ENCODE peak calls at places on chromosome 11, in ten cellular contexts. One of them, this sample, is unnamed.
A peak's percentile ranks its signal among the peaks of the same experiment; 100 is the strongest.

GRCh38 chr11:106683435-106683834 is 334.8 kb downstream of the GUCY1A2 start:
- DNase-seq in HepG2: no peak
- DNase-seq in WTC11: no peak
- DNase-seq in H1: no peak
- DNase-seq in A549: no peak
- DNase-seq in HCT116: no peak
- DNase-seq in NB4: no peak
- DNase-seq in SK-N-SH: no peak
- DNase-seq in K562: no peak
- DNase-seq in GM12878: no peak
- DNase-seq in this sample: no peak

GRCh38 chr11:35662061-35662648 is 420 bp upstream of the TRIM44 start:
- DNase-seq in HepG2: peak; percentile 92
- DNase-seq in WTC11: no peak
- DNase-seq in H1: no peak
- DNase-seq in A549: no peak
- DNase-seq in HCT116: no peak
- DNase-seq in NB4: no peak
- DNase-seq in SK-N-SH: peak; percentile 15
- DNase-seq in K562: no peak
- DNase-seq in GM12878: peak; percentile 27
- DNase-seq in this sample: no peak

GRCh38 chr11:40179541-40179940 is 1279.9 kb downstream of the LRRC4C start:
- DNase-seq in HepG2: no peak
- DNase-seq in WTC11: no peak
- DNase-seq in H1: no peak
- DNase-seq in A549: no peak
- DNase-seq in HCT116: no peak
- DNase-seq in NB4: no peak
- DNase-seq in SK-N-SH: no peak
- DNase-seq in K562: no peak
- DNase-seq in GM12878: no peak
- DNase-seq in this sample: no peak

GRCh38 chr11:75733346-75734107 is 15.9 kb downstream of the MOGAT2 start:
- DNase-seq in HepG2: no peak
- DNase-seq in WTC11: no peak
- DNase-seq in H1: no peak
- DNase-seq in A549: no peak
- DNase-seq in HCT116: no peak
- DNase-seq in NB4: no peak
- DNase-seq in SK-N-SH: peak; percentile 52
- DNase-seq in K562: no peak
- DNase-seq in GM12878: no peak
- DNase-seq in this sample: no peak

GRCh38 chr11:119791701-119792151 is 62.7 kb upstream of the NECTIN1 start:
- DNase-seq in HepG2: no peak
- DNase-seq in WTC11: no peak
- DNase-seq in H1: no peak
- DNase-seq in A549: peak; percentile 11
- DNase-seq in HCT116: no peak
- DNase-seq in NB4: no peak
- DNase-seq in SK-N-SH: no peak
- DNase-seq in K562: no peak
- DNase-seq in GM12878: no peak
- DNase-seq in this sample: no peak

GRCh38 chr11:64566042-64566914 is 24.7 kb upstream of the SLC22A12 start:
- DNase-seq in HepG2: peak; percentile 99
- DNase-seq in WTC11: peak; percentile 59
- DNase-seq in H1: peak; percentile 74
- DNase-seq in A549: peak; percentile 83
- DNase-seq in HCT116: peak; percentile 92
- DNase-seq in NB4: peak; percentile 70
- DNase-seq in SK-N-SH: peak; percentile 90
- DNase-seq in K562: peak; percentile 70
- DNase-seq in GM12878: no peak
- DNase-seq in this sample: peak; percentile 65

GRCh38 chr11:10743354-10744035 is 7.6 kb upstream of the CTR9 start:
- DNase-seq in HepG2: no peak
- DNase-seq in WTC11: no peak
- DNase-seq in H1: no peak
- DNase-seq in A549: no peak
- DNase-seq in HCT116: no peak
- DNase-seq in NB4: peak; percentile 64
- DNase-seq in SK-N-SH: no peak
- DNase-seq in K562: peak; percentile 50
- DNase-seq in GM12878: no peak
- DNase-seq in this sample: no peak

GRCh38 chr11:110527146-110527545 is 97.4 kb downstream of the FDX1 start:
- DNase-seq in HepG2: no peak
- DNase-seq in WTC11: no peak
- DNase-seq in H1: no peak
- DNase-seq in A549: no peak
- DNase-seq in HCT116: no peak
- DNase-seq in NB4: no peak
- DNase-seq in SK-N-SH: no peak
- DNase-seq in K562: no peak
- DNase-seq in GM12878: no peak
- DNase-seq in this sample: no peak

GRCh38 chr11:88303037-88303436 is 34.5 kb downstream of the CTSC start:
- DNase-seq in HepG2: no peak
- DNase-seq in WTC11: no peak
- DNase-seq in H1: no peak
- DNase-seq in A549: no peak
- DNase-seq in HCT116: no peak
- DNase-seq in NB4: no peak
- DNase-seq in SK-N-SH: no peak
- DNase-seq in K562: no peak
- DNase-seq in GM12878: peak; percentile 64
- DNase-seq in this sample: no peak

GRCh38 chr11:88301478-88302140 is 35.9 kb downstream of the CTSC start:
- DNase-seq in HepG2: no peak
- DNase-seq in WTC11: no peak
- DNase-seq in H1: no peak
- DNase-seq in A549: no peak
- DNase-seq in HCT116: no peak
- DNase-seq in NB4: no peak
- DNase-seq in SK-N-SH: no peak
- DNase-seq in K562: no peak
- DNase-seq in GM12878: peak; percentile 85
- DNase-seq in this sample: no peak

GRCh38 chr11:88297320-88298263 is 39.9 kb downstream of the CTSC start:
- DNase-seq in HepG2: peak; percentile 8
- DNase-seq in WTC11: no peak
- DNase-seq in H1: no peak
- DNase-seq in A549: no peak
- DNase-seq in HCT116: no peak
- DNase-seq in NB4: no peak
- DNase-seq in SK-N-SH: peak; percentile 4
- DNase-seq in K562: no peak
- DNase-seq in GM12878: no peak
- DNase-seq in this sample: no peak

GRCh38 chr11:88304352-88304751 is 33.2 kb downstream of the CTSC start:
- DNase-seq in HepG2: no peak
- DNase-seq in WTC11: no peak
- DNase-seq in H1: no peak
- DNase-seq in A549: no peak
- DNase-seq in HCT116: no peak
- DNase-seq in NB4: no peak
- DNase-seq in SK-N-SH: no peak
- DNase-seq in K562: no peak
- DNase-seq in GM12878: no peak
- DNase-seq in this sample: no peak

DNA sequence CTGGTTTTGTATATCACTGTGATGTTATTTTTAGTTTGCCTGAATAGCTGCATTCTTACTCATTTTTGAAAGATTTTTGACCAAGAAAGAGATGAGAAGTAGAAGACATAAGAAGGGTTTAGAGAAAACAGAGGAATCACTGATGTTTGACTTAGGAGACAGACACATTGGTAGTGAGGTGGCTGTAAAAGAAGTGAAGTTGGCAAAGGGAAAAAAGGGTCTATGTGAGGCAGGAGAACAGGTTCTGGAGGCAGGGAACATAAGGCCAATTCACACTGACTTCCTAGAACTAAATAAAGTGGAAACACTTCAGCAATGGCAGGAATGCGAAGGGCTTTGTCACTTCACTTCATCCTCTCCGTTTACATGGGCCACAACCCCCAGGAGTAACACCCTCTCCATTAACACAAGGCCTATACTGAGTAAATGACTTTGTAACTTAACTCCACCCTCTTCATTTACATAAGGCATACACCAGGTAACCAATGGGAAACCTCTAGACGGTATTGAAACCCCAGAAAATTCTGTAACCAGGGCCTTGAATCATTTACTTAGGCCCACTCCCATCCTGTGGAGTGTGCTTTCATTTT is 36.6 kb downstream of the CTSC start:
- DNase-seq in HepG2: no peak
- DNase-seq in WTC11: peak; percentile 45
- DNase-seq in H1: no peak
- DNase-seq in A549: no peak
- DNase-seq in HCT116: no peak
- DNase-seq in NB4: no peak
- DNase-seq in SK-N-SH: no peak
- DNase-seq in K562: no peak
- DNase-seq in GM12878: no peak
- DNase-seq in this sample: no peak
- TF ChIP-seq CTCF in HepG2: no peak
- TF ChIP-seq CTCF in WTC11: no peak
- TF ChIP-seq CTCF in H1: no peak
- TF ChIP-seq CTCF in A549: no peak
- TF ChIP-seq CTCF in HCT116: no peak
- TF ChIP-seq CTCF in NB4: no peak
- TF ChIP-seq CTCF in SK-N-SH: no peak
- TF ChIP-seq CTCF in K562: no peak
- TF ChIP-seq CTCF in GM12878: no peak
- TF ChIP-seq CTCF in this sample: no peak

GRCh38 chr11:12531020-12531419 is 143.2 kb upstream of the TEAD1 start:
- DNase-seq in HepG2: no peak
- DNase-seq in WTC11: no peak
- DNase-seq in H1: no peak
- DNase-seq in A549: no peak
- DNase-seq in HCT116: no peak
- DNase-seq in NB4: no peak
- DNase-seq in SK-N-SH: peak; percentile 34
- DNase-seq in K562: no peak
- DNase-seq in GM12878: no peak
- DNase-seq in this sample: no peak

GRCh38 chr11:12526789-12527188 is 147.4 kb upstream of the TEAD1 start:
- DNase-seq in HepG2: no peak
- DNase-seq in WTC11: no peak
- DNase-seq in H1: no peak
- DNase-seq in A549: no peak
- DNase-seq in HCT116: no peak
- DNase-seq in NB4: no peak
- DNase-seq in SK-N-SH: no peak
- DNase-seq in K562: no peak
- DNase-seq in GM12878: no peak
- DNase-seq in this sample: peak; percentile 24

GRCh38 chr11:12529041-12529440 is 145.2 kb upstream of the TEAD1 start:
- DNase-seq in HepG2: no peak
- DNase-seq in WTC11: no peak
- DNase-seq in H1: no peak
- DNase-seq in A549: no peak
- DNase-seq in HCT116: no peak
- DNase-seq in NB4: no peak
- DNase-seq in SK-N-SH: no peak
- DNase-seq in K562: no peak
- DNase-seq in GM12878: no peak
- DNase-seq in this sample: no peak

GRCh38 chr11:12529793-12530192 is 144.4 kb upstream of the TEAD1 start:
- DNase-seq in HepG2: no peak
- DNase-seq in WTC11: no peak
- DNase-seq in H1: no peak
- DNase-seq in A549: no peak
- DNase-seq in HCT116: no peak
- DNase-seq in NB4: no peak
- DNase-seq in SK-N-SH: no peak
- DNase-seq in K562: no peak
- DNase-seq in GM12878: no peak
- DNase-seq in this sample: no peak

GRCh38 chr11:12528487-12528886 is 145.7 kb upstream of the TEAD1 start:
- DNase-seq in HepG2: no peak
- DNase-seq in WTC11: no peak
- DNase-seq in H1: no peak
- DNase-seq in A549: no peak
- DNase-seq in HCT116: no peak
- DNase-seq in NB4: no peak
- DNase-seq in SK-N-SH: no peak
- DNase-seq in K562: no peak
- DNase-seq in GM12878: no peak
- DNase-seq in this sample: no peak
- TF ChIP-seq MAX in HepG2: no peak
- TF ChIP-seq MAX in WTC11: no peak
- TF ChIP-seq MAX in H1: no peak
- TF ChIP-seq MAX in A549: no peak
- TF ChIP-seq MAX in HCT116: no peak
- TF ChIP-seq MAX in NB4: no peak
- TF ChIP-seq MAX in SK-N-SH: no peak
- TF ChIP-seq MAX in K562: no peak
- TF ChIP-seq MAX in GM12878: no peak
- TF ChIP-seq MAX in this sample: no peak

DNA sequence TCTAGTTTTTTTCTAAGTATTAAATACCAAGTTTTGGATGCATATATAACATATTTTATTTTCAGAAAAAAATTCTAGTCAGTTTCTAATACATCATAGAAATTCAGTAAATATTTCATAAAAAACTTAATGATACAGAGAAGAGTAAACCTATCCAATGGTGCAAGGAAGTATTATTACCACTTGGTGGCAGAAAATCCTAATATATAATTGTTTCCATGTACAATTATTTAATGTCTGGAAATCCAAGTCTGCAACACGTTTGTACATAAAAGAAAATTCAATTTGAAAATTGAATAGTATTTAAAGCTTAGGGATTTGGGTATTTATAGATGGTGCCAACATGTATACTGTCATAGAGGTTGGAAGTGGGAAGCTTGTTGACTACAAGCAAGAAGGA is 127.0 kb downstream of the TRPC6 start:
- DNase-seq in HepG2: no peak
- DNase-seq in WTC11: no peak
- DNase-seq in H1: no peak
- DNase-seq in A549: no peak
- DNase-seq in HCT116: no peak
- DNase-seq in NB4: no peak
- DNase-seq in SK-N-SH: no peak
- DNase-seq in K562: no peak
- DNase-seq in GM12878: no peak
- DNase-seq in this sample: no peak
- TF ChIP-seq CTCF in HepG2: peak; percentile 19
- TF ChIP-seq CTCF in WTC11: no peak
- TF ChIP-seq CTCF in H1: no peak
- TF ChIP-seq CTCF in A549: peak; percentile 33
- TF ChIP-seq CTCF in HCT116: peak; percentile 56
- TF ChIP-seq CTCF in NB4: no peak
- TF ChIP-seq CTCF in SK-N-SH: peak; percentile 66
- TF ChIP-seq CTCF in K562: no peak
- TF ChIP-seq CTCF in GM12878: no peak
- TF ChIP-seq CTCF in this sample: no peak

DNA sequence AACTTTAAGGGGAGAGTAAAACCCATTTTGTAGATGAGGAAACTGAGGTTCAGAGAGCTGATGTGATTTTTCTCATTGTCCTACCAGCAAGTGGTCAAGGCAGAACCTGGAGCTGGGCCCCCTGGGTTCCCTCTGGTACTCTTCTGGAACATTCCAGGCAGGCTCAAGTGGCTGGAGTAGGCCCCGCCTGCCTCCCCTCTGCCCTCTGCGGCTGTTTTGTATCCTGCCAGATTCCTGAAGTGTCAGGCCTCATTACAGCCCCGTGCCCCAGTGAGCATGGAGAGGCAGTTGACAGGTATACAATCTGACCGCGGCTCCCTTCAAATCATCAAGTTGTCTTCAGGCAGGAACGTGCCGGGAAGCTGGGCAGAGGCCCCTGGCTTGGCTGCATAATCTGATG is 94.6 kb upstream of the CD82 start:
- DNase-seq in HepG2: no peak
- DNase-seq in WTC11: no peak
- DNase-seq in H1: no peak
- DNase-seq in A549: no peak
- DNase-seq in HCT116: no peak
- DNase-seq in NB4: no peak
- DNase-seq in SK-N-SH: no peak
- DNase-seq in K562: no peak
- DNase-seq in GM12878: no peak
- DNase-seq in this sample: no peak
- TF ChIP-seq MAX in HepG2: no peak
- TF ChIP-seq MAX in WTC11: no peak
- TF ChIP-seq MAX in H1: no peak
- TF ChIP-seq MAX in A549: no peak
- TF ChIP-seq MAX in HCT116: no peak
- TF ChIP-seq MAX in NB4: no peak
- TF ChIP-seq MAX in SK-N-SH: no peak
- TF ChIP-seq MAX in K562: no peak
- TF ChIP-seq MAX in GM12878: no peak
- TF ChIP-seq MAX in this sample: no peak